ENCODE peak calls at places on chromosomes 7 and 10, in eight cellular contexts. U is sigmoid colon, S is HCT116, B is prostate gland, P is thyroid gland, J is heart left ventricle, I is A549, C is gastrocnemius medialis. H is an unnamed sample.

GRCh38 chr10:52390388-52390787 is 76.3 kb downstream of the DKK1 start:
- DNase-seq in B (no peak), J (no peak), P (no peak), U (no peak), C (no peak), I (no peak), S (no peak), H (no peak)

GRCh38 chr7:29040570-29040906 is 82.4 kb upstream of the TRIL start:
- DNase-seq in P (no peak), B (no peak), U (no peak), I (no peak), C (no peak), J (no peak), S (no peak), H (no peak)

GRCh38 chr7:50509459-50509858 is 55.7 kb downstream of the DDC start:
- DNase-seq in J (no peak), U (no peak), S (no peak), C (no peak), B (no peak), P (no peak), I (no peak), H (no peak)

GRCh38 chr7:42426163-42426562 is 189.2 kb upstream of the GLI3 start:
- DNase-seq in I (no peak), S (no peak), P (no peak), J (no peak), C (no peak), U (no peak), B (no peak), H (no peak)

GRCh38 chr10:43264324-43264986 is 2.4 kb downstream of the RASGEF1A start:
- DNase-seq in I (no peak), C (no peak), B (no peak), U (no peak), J (no peak), S (no peak), P (no peak), H (no peak)

GRCh38 chr7:98802088-98802780 is 67.6 kb downstream of the TMEM130 start:
- DNase-seq in B (no peak), P (peak; percentile 2), I (peak; percentile 38), S (peak; percentile 55), U (no peak), C (no peak), J (no peak), H (no peak)

GRCh38 chr7:17965600-17965999 is 25.3 kb upstream of the SNX13 start:
- DNase-seq in P (no peak), S (no peak), C (no peak), U (no peak), J (no peak), B (no peak), I (no peak), H (no peak)

GRCh38 chr10:78752251-78752650 is 316.5 kb upstream of the ZMIZ1 start:
- DNase-seq in P (no peak), C (no peak), J (no peak), B (no peak), I (no peak), U (no peak), S (no peak), H (no peak)

GRCh38 chr10:126177414-126178030 is 210.8 kb downstream of the ADAM12 start:
- DNase-seq in P (no peak), S (no peak), I (no peak), C (no peak), J (no peak), B (no peak), U (no peak), H (no peak)

GRCh38 chr10:86234102-86234501 is 132.5 kb downstream of the GRID1 start:
- DNase-seq in P (no peak), B (no peak), I (no peak), U (no peak), S (no peak), J (no peak), C (no peak), H (no peak)

GRCh38 chr7:131151034-131151433 is 176.6 kb upstream of the MKLN1 start:
- DNase-seq in S (no peak), C (no peak), P (no peak), B (no peak), I (no peak), J (no peak), U (no peak), H (no peak)

GRCh38 chr7:1990001-1990670 is 242.6 kb downstream of the MAD1L1 start:
- DNase-seq in C (no peak), B (no peak), U (no peak), S (no peak), I (no peak), J (peak; percentile 65), P (no peak), H (no peak)

GRCh38 chr7:157558875-157559595 is 222.2 kb downstream of the DNAJB6 start:
- DNase-seq in J (peak; percentile 46), S (no peak), P (no peak), I (no peak), B (no peak), U (peak; percentile 30), C (no peak), H (no peak)

GRCh38 chr10:122338609-122339441 is 35.7 kb upstream of the PLEKHA1 start:
- DNase-seq in C (no peak), S (no peak), I (no peak), P (no peak), J (no peak), B (no peak), U (no peak), H (no peak)

GRCh38 chr7:137983308-137984008 is 18.4 kb downstream of the CREB3L2 start:
- DNase-seq in U (no peak), P (peak; percentile 32), J (no peak), C (peak; percentile 38), I (no peak), B (no peak), S (no peak), H (no peak)

GRCh38 chr10:3263747-3264146 is 91.2 kb upstream of the PITRM1 start:
- DNase-seq in J (no peak), U (peak; percentile 28), C (no peak), P (no peak), I (no peak), S (no peak), B (no peak), H (no peak)

GRCh38 chr10:28592953-28593352 is 60.0 kb downstream of the WAC start:
- DNase-seq in P (no peak), I (peak; percentile 61), U (no peak), C (no peak), S (peak; percentile 2), B (no peak), J (no peak), H (no peak)

GRCh38 chr7:26181474-26182227 is 18.9 kb downstream of the HNRNPA2B1 start:
- DNase-seq in S (no peak), J (no peak), B (no peak), P (no peak), C (no peak), U (no peak), I (no peak), H (no peak)

GRCh38 chr7:74351836-74352235 is 62.6 kb downstream of the CLIP2 start:
- DNase-seq in C (no peak), J (no peak), P (no peak), I (no peak), B (no peak), S (no peak), U (peak; percentile 75), H (no peak)

GRCh38 chr7:137342340-137342739 is 1.2 kb downstream of the PTN start:
- DNase-seq in P (no peak), J (no peak), U (no peak), I (no peak), S (no peak), C (no peak), B (no peak), H (no peak)

GRCh38 chr7:74093671-74094223 is 10.1 kb downstream of the LIMK1 start:
- DNase-seq in I (no peak), S (no peak), B (no peak), U (peak; percentile 70), J (peak; percentile 57), C (no peak), P (peak; percentile 48), H (no peak)

GRCh38 chr7:151140826-151141225 is 26.7 kb downstream of the GBX1 start:
- DNase-seq in I (no peak), S (no peak), B (no peak), U (no peak), P (no peak), J (no peak), C (no peak), H (no peak)

GRCh38 chr7:158645842-158646241 is 58.2 kb upstream of the PTPRN2 start:
- DNase-seq in C (no peak), P (no peak), B (no peak), I (no peak), S (no peak), U (no peak), J (no peak), H (no peak)

GRCh38 chr7:229184-229964 is 37.0 kb downstream of the FAM20C start:
- DNase-seq in B (no peak), P (peak; percentile 52), J (no peak), I (no peak), S (no peak), C (peak; percentile 73), U (peak; percentile 96), H (peak; percentile 76)
- TF ChIP-seq POLR2A in B (no peak), P (no peak), J (no peak), I (no peak), S (no peak), C (peak; percentile 37), U (no peak), H (no peak)

GRCh38 chr10:659710-660141 is 29.7 kb downstream of the DIP2C start:
- DNase-seq in U (peak; percentile 53), C (no peak), J (no peak), B (no peak), P (no peak), S (no peak), I (no peak), H (no peak)
- TF ChIP-seq POLR2A in U (no peak), C (no peak), J (no peak), B (no peak), P (no peak), S (no peak), I (no peak), H (no peak)

GRCh38 chr7:32952876-32953275 is 4.4 kb upstream of the FKBP9 start:
- DNase-seq in J (no peak), S (no peak), I (no peak), P (no peak), B (no peak), C (no peak), U (no peak), H (no peak)

GRCh38 chr7:32958046-32959025 is 1.1 kb downstream of the FKBP9 start:
- DNase-seq in P (peak; percentile 16), B (peak; percentile 9), C (peak; percentile 49), I (no peak), J (peak; percentile 67), S (no peak), U (peak; percentile 77), H (peak; percentile 38)

GRCh38 chr7:32957326-32958045 is at the start of gene FKBP9:
- DNase-seq in U (peak; percentile 89), C (peak; percentile 68), J (peak; percentile 96), I (peak; percentile 96), B (peak; percentile 85), P (peak; percentile 78), S (no peak), H (peak; percentile 59)
- TF ChIP-seq POLR2A in U (peak; percentile 59), C (peak; percentile 44), J (peak; percentile 85), I (peak; percentile 81), B (peak; percentile 66), P (peak; percentile 2), S (peak; percentile 70), H (no peak)

DNA sequence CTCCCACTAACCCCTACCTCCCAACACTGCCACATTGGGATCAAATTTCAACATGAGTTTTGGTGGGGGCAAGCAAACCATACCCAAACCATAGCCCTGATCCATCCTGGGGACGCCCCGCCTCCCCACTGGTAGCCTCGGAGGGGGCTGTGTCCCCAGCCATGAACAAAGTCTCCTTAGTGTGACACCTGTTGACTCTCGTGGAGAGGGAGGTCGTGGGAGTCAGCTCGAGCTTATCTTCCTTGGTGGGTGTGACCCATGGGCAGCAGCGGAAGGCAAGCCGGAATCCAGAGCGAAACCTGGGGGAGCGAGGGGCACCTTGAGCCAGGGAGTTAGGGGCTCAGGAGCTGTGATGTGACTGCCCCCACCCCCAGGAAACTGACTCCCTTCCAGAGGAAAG is 11.9 kb downstream of the TACR2 start:
- DNase-seq in P (no peak), B (no peak), J (peak; percentile 65), C (no peak), S (no peak), I (no peak), U (no peak), H (no peak)
- TF ChIP-seq POLR2A in P (no peak), B (no peak), J (no peak), C (no peak), S (no peak), I (no peak), U (no peak), H (no peak)